ENCODE peak calls at places on chromosomes 7 and 10, in ten cellular contexts. W is heart right ventricle, H is astrocyte, J is hepatocyte, U is K562, O is NB4, I is heart left ventricle, A is fibroblast of mammary gland, K is tibial nerve, L is psoas muscle. C is an unnamed sample.

GRCh38 chr7:156050636-156051569 is 238.6 kb upstream of the SHH start:
- DNase-seq in W (no peak), H (no peak), J (no peak), U (no peak), O (no peak), I (no peak), A (no peak), K (no peak), L (no peak), C (no peak)

GRCh38 chr7:104341545-104341944 is 13.1 kb downstream of the LHFPL3 start:
- DNase-seq in W (no peak), H (no peak), J (peak), U (peak), O (peak), I (no peak), A (peak), K (no peak), L (no peak), C (no peak)

GRCh38 chr10:132591166-132591971 is 53.8 kb downstream of the INPP5A start:
- DNase-seq in W (peak), H (peak), J (peak), U (no peak), O (no peak), I (no peak), A (peak), K (no peak), L (peak), C (peak)

GRCh38 chr10:118148245-118148644 is 101.5 kb upstream of the RAB11FIP2 start:
- DNase-seq in W (no peak), H (no peak), J (no peak), U (no peak), O (no peak), I (no peak), A (peak), K (no peak), L (no peak), C (no peak)

GRCh38 chr7:108190891-108191290 is 60.7 kb upstream of the LAMB4 start:
- DNase-seq in W (no peak), H (no peak), J (no peak), U (no peak), O (no peak), I (no peak), A (peak), K (no peak), L (no peak), C (no peak)

GRCh38 chr10:128553755-128554154 is 427.5 kb upstream of the MKI67 start:
- DNase-seq in W (no peak), H (no peak), J (no peak), U (no peak), O (peak), I (no peak), A (no peak), K (no peak), L (no peak), C (no peak)

GRCh38 chr7:128104109-128104742 is 73.0 kb upstream of the LRRC4 start:
- DNase-seq in W (peak), H (no peak), J (no peak), U (no peak), O (peak), I (no peak), A (peak), K (no peak), L (peak), C (no peak)

GRCh38 chr10:119237722-119238436 is 30.5 kb downstream of the GRK5 start:
- DNase-seq in W (no peak), H (no peak), J (no peak), U (no peak), O (no peak), I (no peak), A (no peak), K (no peak), L (no peak), C (no peak)

GRCh38 chr7:118755067-118755625 is 530.6 kb downstream of the ANKRD7 start:
- DNase-seq in W (no peak), H (no peak), J (no peak), U (no peak), O (no peak), I (no peak), A (peak), K (no peak), L (no peak), C (no peak)

GRCh38 chr7:40810274-40810673 is 675.5 kb downstream of the SUGCT start:
- DNase-seq in W (no peak), H (peak), J (no peak), U (no peak), O (no peak), I (no peak), A (peak), K (no peak), L (no peak), C (no peak)

GRCh38 chr10:29105516-29106215 is 183.2 kb upstream of the LYZL1 start:
- DNase-seq in W (no peak), H (peak), J (peak), U (no peak), O (no peak), I (no peak), A (no peak), K (no peak), L (no peak), C (no peak)

GRCh38 chr10:33612116-33612515 is 277.6 kb upstream of the NRP1 start:
- DNase-seq in W (no peak), H (peak), J (no peak), U (no peak), O (no peak), I (no peak), A (peak), K (no peak), L (no peak), C (no peak)

GRCh38 chr10:30114401-30114800 is 55.0 kb upstream of the JCAD start:
- DNase-seq in W (no peak), H (no peak), J (no peak), U (no peak), O (no peak), I (no peak), A (no peak), K (no peak), L (no peak), C (no peak)

GRCh38 chr7:40747856-40748255 is 613.1 kb downstream of the SUGCT start:
- DNase-seq in W (no peak), H (no peak), J (no peak), U (no peak), O (no peak), I (no peak), A (peak), K (no peak), L (no peak), C (no peak)

GRCh38 chr7:139572704-139573395 is 49.4 kb downstream of the CLEC2L start:
- DNase-seq in W (no peak), H (no peak), J (no peak), U (no peak), O (no peak), I (no peak), A (no peak), K (no peak), L (no peak), C (no peak)

GRCh38 chr10:73413108-73413527 is 740 bp downstream of the ANXA7 start:
- DNase-seq in W (no peak), H (no peak), J (peak), U (peak), O (peak), I (no peak), A (no peak), K (peak), L (peak), C (peak)

GRCh38 chr10:75853085-75853484 is 421.7 kb downstream of the LRMDA start:
- DNase-seq in W (no peak), H (no peak), J (no peak), U (peak), O (no peak), I (no peak), A (peak), K (no peak), L (no peak), C (no peak)

GRCh38 chr7:26208040-26208439 is 6.5 kb downstream of the CBX3 start:
- DNase-seq in W (no peak), H (no peak), J (no peak), U (no peak), O (no peak), I (no peak), A (no peak), K (no peak), L (no peak), C (no peak)

GRCh38 chr10:96721207-96721572 is 876 bp upstream of the PIK3AP1 start:
- DNase-seq in W (no peak), H (no peak), J (no peak), U (no peak), O (no peak), I (no peak), A (no peak), K (no peak), L (no peak), C (no peak)

GRCh38 chr10:70222340-70222794 is 10.9 kb downstream of the PPA1 start:
- DNase-seq in W (no peak), H (no peak), J (peak), U (no peak), O (peak), I (no peak), A (no peak), K (no peak), L (no peak), C (no peak)

GRCh38 chr7:38027884-38028455 is 107.5 kb downstream of the EPDR1 start:
- DNase-seq in W (no peak), H (no peak), J (no peak), U (no peak), O (no peak), I (no peak), A (peak), K (no peak), L (no peak), C (no peak)

GRCh38 chr10:43231523-43232078 is 35.3 kb downstream of the RASGEF1A start:
- DNase-seq in W (no peak), H (no peak), J (no peak), U (no peak), O (no peak), I (peak), A (no peak), K (no peak), L (peak), C (no peak)

GRCh38 chr10:71074176-71074755 is 138.1 kb upstream of the UNC5B start:
- DNase-seq in W (no peak), H (no peak), J (no peak), U (peak), O (no peak), I (no peak), A (no peak), K (no peak), L (no peak), C (no peak)

GRCh38 chr7:144011458-144012230 is 11.5 kb downstream of the OR6B1 start:
- DNase-seq in W (no peak), H (no peak), J (no peak), U (peak), O (no peak), I (no peak), A (peak), K (no peak), L (no peak), C (no peak)

GRCh38 chr10:34768261-34768971 is 46.7 kb downstream of the PARD3 start:
- DNase-seq in W (peak), H (peak), J (no peak), U (no peak), O (no peak), I (peak), A (peak), K (no peak), L (peak), C (peak)

GRCh38 chr7:150520145-150520544 is 5.5 kb downstream of the GIMAP7 start:
- DNase-seq in W (no peak), H (no peak), J (no peak), U (no peak), O (no peak), I (no peak), A (no peak), K (no peak), L (no peak), C (no peak)
- H3K4me3 ChIP-seq in W (peak), H (no peak), J (no peak), U (no peak), O (no peak), I (peak), A (no peak), K (peak), L (peak), C (no peak)

GRCh38 chr7:82726038-82726800 is 282.6 kb upstream of the CACNA2D1 start:
- DNase-seq in W (no peak), H (peak), J (peak), U (no peak), O (no peak), I (no peak), A (no peak), K (no peak), L (no peak), C (no peak)

GRCh38 chr7:82723411-82723810 is 279.8 kb upstream of the CACNA2D1 start:
- DNase-seq in W (no peak), H (peak), J (no peak), U (no peak), O (peak), I (no peak), A (no peak), K (no peak), L (no peak), C (no peak)

GRCh38 chr7:82722946-82723345 is 279.4 kb upstream of the CACNA2D1 start:
- DNase-seq in W (no peak), H (no peak), J (no peak), U (no peak), O (peak), I (no peak), A (peak), K (no peak), L (no peak), C (no peak)
- TF ChIP-seq CTCF in W (no peak), H (no peak), J (no peak), U (no peak), O (no peak), I (no peak), A (no peak), K (no peak), L (no peak), C (no peak)

GRCh38 chr10:117134084-117135025 is 3.7 kb downstream of the VAX1 start:
- DNase-seq in W (no peak), H (no peak), J (peak), U (no peak), O (no peak), I (no peak), A (no peak), K (no peak), L (no peak), C (no peak)

GRCh38 chr10:117135026-117135372 is 3.1 kb downstream of the VAX1 start:
- DNase-seq in W (no peak), H (no peak), J (no peak), U (no peak), O (no peak), I (no peak), A (no peak), K (no peak), L (no peak), C (no peak)

GRCh38 chr10:117132751-117133231 is 5.3 kb downstream of the VAX1 start:
- DNase-seq in W (no peak), H (no peak), J (no peak), U (no peak), O (no peak), I (no peak), A (no peak), K (no peak), L (no peak), C (no peak)

GRCh38 chr10:117131390-117132327 is 6.4 kb downstream of the VAX1 start:
- DNase-seq in W (no peak), H (no peak), J (peak), U (peak), O (no peak), I (no peak), A (no peak), K (no peak), L (no peak), C (no peak)

GRCh38 chr10:117133273-117134083 is 4.6 kb downstream of the VAX1 start:
- DNase-seq in W (no peak), H (no peak), J (no peak), U (no peak), O (no peak), I (no peak), A (no peak), K (no peak), L (no peak), C (no peak)
- H3K4me3 ChIP-seq in W (no peak), H (no peak), J (no peak), U (no peak), O (no peak), I (peak), A (no peak), K (peak), L (no peak), C (no peak)

DNA sequence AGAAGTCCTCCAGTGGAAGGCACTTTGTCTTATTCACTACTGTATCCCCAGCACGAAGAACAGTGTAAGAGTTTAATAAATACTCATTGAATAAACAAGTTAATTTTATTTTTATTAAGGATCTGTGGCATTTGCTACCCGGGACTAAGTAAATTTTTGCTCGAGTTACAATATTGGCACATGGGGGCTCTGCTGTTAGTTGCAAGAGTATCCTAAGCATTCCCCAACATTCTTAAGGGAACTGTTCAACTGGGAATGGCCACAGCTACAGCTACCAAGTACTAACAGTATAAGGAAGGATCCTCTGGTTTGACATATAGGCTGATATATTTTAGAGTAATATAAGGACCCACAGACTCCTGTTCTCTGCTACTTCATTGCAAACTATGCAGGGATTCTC is 8.7 kb upstream of the LRRTM3 start:
- DNase-seq in W (no peak), H (no peak), J (no peak), U (no peak), O (no peak), I (no peak), A (no peak), K (no peak), L (no peak), C (no peak)
- TF ChIP-seq CTCF in W (peak), H (no peak), J (peak), U (no peak), O (no peak), I (no peak), A (no peak), K (no peak), L (no peak), C (no peak)

GRCh38 chr10:109846832-109847231 is 76.5 kb downstream of the XPNPEP1 start:
- DNase-seq in W (no peak), H (no peak), J (no peak), U (peak), O (no peak), I (no peak), A (no peak), K (no peak), L (no peak), C (no peak)

DNA sequence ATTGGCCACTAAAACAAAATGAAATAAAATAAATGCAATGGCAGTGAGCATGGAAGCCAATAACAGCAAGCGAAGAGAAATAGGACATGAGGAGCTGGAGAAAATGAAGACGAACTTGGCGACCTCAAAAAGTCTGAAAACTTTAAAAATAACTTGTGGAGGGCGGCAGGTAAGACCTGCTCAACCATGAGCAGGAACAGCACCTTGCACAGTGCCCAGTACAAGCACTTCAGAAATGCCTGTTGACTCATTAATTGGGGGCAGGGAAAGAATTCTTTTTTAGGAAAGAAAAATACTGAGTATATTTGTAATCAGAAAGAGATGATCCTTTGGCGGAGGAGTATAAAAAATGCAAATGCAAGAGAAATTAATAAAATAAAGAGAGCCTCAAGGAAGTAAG is 78.0 kb downstream of the XPNPEP1 start:
- DNase-seq in W (no peak), H (no peak), J (no peak), U (no peak), O (no peak), I (no peak), A (no peak), K (no peak), L (no peak), C (no peak)
- H3K4me3 ChIP-seq in W (no peak), H (no peak), J (no peak), U (no peak), O (no peak), I (no peak), A (no peak), K (no peak), L (no peak), C (no peak)

DNA sequence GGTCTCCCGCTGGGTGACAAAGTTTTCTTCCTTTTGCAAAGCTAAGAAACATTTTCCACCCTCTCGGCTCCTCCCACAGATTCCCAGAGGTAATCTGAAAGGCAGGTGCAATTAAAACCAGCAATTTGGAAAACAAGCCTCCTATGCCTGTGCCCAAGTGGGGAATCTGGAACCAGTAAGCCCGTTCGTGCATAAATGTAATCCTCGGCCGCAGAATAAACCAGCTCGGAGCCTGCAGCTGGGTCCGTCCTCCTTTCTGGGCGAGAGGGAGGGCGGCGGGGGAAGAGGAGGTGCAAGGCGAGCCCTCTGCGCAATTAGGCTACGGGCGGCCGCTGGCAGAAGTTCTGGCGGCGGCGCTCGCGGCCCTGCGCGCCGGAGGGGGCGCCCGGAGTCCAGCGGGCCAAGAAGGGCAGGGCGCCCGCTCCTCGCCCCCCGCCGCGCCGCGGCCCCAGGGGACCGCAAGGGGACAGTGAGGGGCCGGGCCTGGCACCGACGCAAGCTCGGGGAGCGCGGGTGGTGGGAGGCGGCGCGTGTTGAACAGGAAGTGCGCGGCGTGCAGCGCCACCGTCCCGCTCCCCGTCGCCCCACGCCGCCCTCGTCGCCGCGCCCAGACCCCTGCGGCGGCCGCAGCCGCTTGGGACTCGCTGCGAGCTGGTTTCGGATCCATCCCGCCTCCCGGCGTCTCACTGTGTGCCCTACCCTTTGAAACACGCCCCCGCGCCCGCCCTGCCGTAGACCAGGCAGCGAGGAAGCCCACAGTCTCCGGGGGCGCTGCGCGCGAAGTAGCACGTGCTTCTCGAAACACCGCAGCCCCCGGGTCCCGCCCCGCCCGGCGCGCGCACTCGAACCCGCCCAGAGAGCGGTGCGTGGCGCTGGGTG is at the start of gene PRKAG2:
- DNase-seq in W (peak), H (no peak), J (peak), U (no peak), O (peak), I (peak), A (peak), K (peak), L (peak), C (peak)
- TF ChIP-seq CTCF in W (no peak), H (no peak), J (peak), U (no peak), O (no peak), I (no peak), A (no peak), K (peak), L (no peak), C (no peak)

GRCh38 chr10:110075726-110076125 is 67.9 kb downstream of the ADD3 start:
- DNase-seq in W (no peak), H (no peak), J (no peak), U (no peak), O (no peak), I (no peak), A (no peak), K (no peak), L (no peak), C (no peak)

GRCh38 chr10:110077436-110078120 is 69.8 kb downstream of the ADD3 start:
- DNase-seq in W (no peak), H (no peak), J (no peak), U (no peak), O (peak), I (no peak), A (peak), K (no peak), L (no peak), C (no peak)

GRCh38 chr10:110078317-110078716 is 70.5 kb downstream of the ADD3 start:
- DNase-seq in W (no peak), H (no peak), J (no peak), U (no peak), O (no peak), I (no peak), A (no peak), K (no peak), L (no peak), C (no peak)

GRCh38 chr10:110074986-110075664 is 67.3 kb downstream of the ADD3 start:
- DNase-seq in W (no peak), H (peak), J (no peak), U (no peak), O (no peak), I (no peak), A (peak), K (no peak), L (no peak), C (no peak)

GRCh38 chr10:110076559-110077318 is 69.0 kb downstream of the ADD3 start:
- DNase-seq in W (no peak), H (peak), J (peak), U (peak), O (peak), I (no peak), A (peak), K (peak), L (no peak), C (peak)
- H3K4me3 ChIP-seq in W (peak), H (peak), J (peak), U (no peak), O (peak), I (peak), A (no peak), K (peak), L (peak), C (no peak)

GRCh38 chr10:61592581-61592980 is 70.1 kb upstream of the CABCOCO1 start:
- DNase-seq in W (no peak), H (no peak), J (peak), U (peak), O (peak), I (no peak), A (peak), K (no peak), L (no peak), C (no peak)
- TF ChIP-seq CTCF in W (no peak), H (no peak), J (peak), U (peak), O (peak), I (peak), A (peak), K (no peak), L (no peak), C (no peak)